ENCODE peak calls at places on chromosomes 5 and 9, in ten cellular contexts. P, M, Q, J, G, I, R, K, O and N are unnamed samples.

GRCh38 chr9:73565833-73566465 is 414.3 kb downstream of the ANXA1 start:
- DNase-seq in O (no peak), P (peak; percentile 71), R (no peak), I (peak; percentile 11), K (no peak), Q (peak; percentile 41), M (no peak), J (no peak), G (no peak), N (no peak)

GRCh38 chr9:105712297-105712696 is 18.0 kb downstream of the TMEM38B start:
- DNase-seq in M (no peak), R (no peak), P (no peak), J (no peak), I (no peak), K (no peak), Q (no peak), O (no peak), G (no peak), N (no peak)

GRCh38 chr9:93280661-93281259 is 96.8 kb downstream of the WNK2 start:
- DNase-seq in R (no peak), Q (no peak), I (no peak), O (no peak), G (no peak), J (peak; percentile 15), P (no peak), K (no peak), M (no peak), N (no peak)

GRCh38 chr9:91818647-91819403 is 131.2 kb downstream of the ROR2 start:
- DNase-seq in I (no peak), G (no peak), O (no peak), Q (no peak), K (no peak), P (no peak), R (no peak), M (no peak), J (no peak), N (no peak)

GRCh38 chr5:106680330-106680729 is 990.4 kb downstream of the EFNA5 start:
- DNase-seq in R (peak; percentile 60), O (no peak), M (no peak), I (no peak), J (no peak), Q (no peak), K (no peak), G (no peak), P (no peak), N (no peak)

GRCh38 chr9:81729141-81729540 is 39.8 kb upstream of the TLE1 start:
- DNase-seq in Q (no peak), P (peak; percentile 17), O (no peak), I (no peak), G (no peak), J (no peak), K (no peak), M (no peak), R (no peak), N (no peak)

GRCh38 chr9:12702160-12702758 is 9.1 kb downstream of the TYRP1 start:
- DNase-seq in Q (peak; percentile 37), J (peak; percentile 50), G (peak; percentile 50), R (peak; percentile 70), M (peak; percentile 31), P (peak; percentile 66), K (peak; percentile 34), O (no peak), I (peak; percentile 42), N (peak; percentile 39)

GRCh38 chr9:121199921-121200320 is 1.7 kb downstream of the RAB14 start:
- DNase-seq in M (peak; percentile 9), J (no peak), I (no peak), K (no peak), G (no peak), O (no peak), R (peak; percentile 22), Q (no peak), P (no peak), N (no peak)

GRCh38 chr5:96807099-96807654 is 568 bp downstream of the ERAP1 start:
- DNase-seq in J (peak; percentile 85), Q (peak; percentile 86), K (peak; percentile 42), R (peak; percentile 76), P (peak; percentile 81), O (no peak), G (peak; percentile 68), M (peak; percentile 41), I (peak; percentile 64), N (peak; percentile 35)